ENCODE peak calls at places on chromosomes 11 and 22, in five cellular contexts. Y is GM12878, O is K562, J is SK-N-SH, V is HepG2. S is an unnamed sample.

GRCh38 chr22:44211946-44212930 is 31.5 kb downstream of the PARVG start:
- DNase-seq in Y (no peak), O (peak; percentile 1), J (peak; percentile 25), V (no peak), S (no peak)

GRCh38 chr11:46618789-46619188 is 1.4 kb downstream of the ATG13 start:
- DNase-seq in Y (no peak), O (no peak), J (no peak), V (no peak), S (no peak)

GRCh38 chr11:127859941-127860354 is 727.4 kb downstream of the ETS1 start:
- DNase-seq in Y (no peak), O (no peak), J (no peak), V (no peak), S (no peak)

GRCh38 chr22:47143249-47143938 is 380.9 kb downstream of the TBC1D22A start:
- DNase-seq in Y (no peak), O (no peak), J (no peak), V (no peak), S (no peak)

GRCh38 chr11:1502971-1503707 is 16.6 kb upstream of the MOB2 start:
- DNase-seq in Y (no peak), O (no peak), J (peak; percentile 84), V (no peak), S (no peak)

GRCh38 chr22:32034275-32034674 is 8.8 kb upstream of the SLC5A1 start:
- DNase-seq in Y (no peak), O (no peak), J (no peak), V (no peak), S (no peak)

GRCh38 chr11:69120096-69120875 is 35.4 kb upstream of the SMIM38 start:
- DNase-seq in Y (no peak), O (no peak), J (no peak), V (no peak), S (no peak)

GRCh38 chr11:118928870-118929495 is 3.3 kb upstream of the BCL9L start:
- DNase-seq in Y (no peak), O (peak; percentile 70), J (peak; percentile 80), V (peak; percentile 36), S (no peak)

GRCh38 chr22:50205781-50206569 is 5.2 kb downstream of the SELENOO start:
- DNase-seq in Y (no peak), O (no peak), J (no peak), V (no peak), S (no peak)

GRCh38 chr11:26027887-26028286 is 304.0 kb upstream of the ANO3 start:
- DNase-seq in Y (no peak), O (no peak), J (no peak), V (no peak), S (no peak)

GRCh38 chr11:95229199-95230053 is 1.6 kb downstream of the SESN3 start:
- DNase-seq in Y (no peak), O (no peak), J (peak; percentile 14), V (no peak), S (no peak)

GRCh38 chr22:19730662-19731360 is 7.5 kb downstream of the GP1BB start:
- DNase-seq in Y (no peak), O (peak; percentile 98), J (peak; percentile 96), V (peak; percentile 78), S (peak; percentile 50)

GRCh38 chr11:75338516-75339218 is 12.8 kb downstream of the ARRB1 start:
- DNase-seq in Y (no peak), O (no peak), J (peak; percentile 52), V (no peak), S (no peak)

GRCh38 chr22:45129703-45130524 is 33.8 kb upstream of the NUP50 start:
- DNase-seq in Y (no peak), O (no peak), J (no peak), V (no peak), S (no peak)

GRCh38 chr11:118170892-118171273 is 5.6 kb downstream of the SCN2B start:
- DNase-seq in Y (no peak), O (no peak), J (no peak), V (no peak), S (no peak)

DNA sequence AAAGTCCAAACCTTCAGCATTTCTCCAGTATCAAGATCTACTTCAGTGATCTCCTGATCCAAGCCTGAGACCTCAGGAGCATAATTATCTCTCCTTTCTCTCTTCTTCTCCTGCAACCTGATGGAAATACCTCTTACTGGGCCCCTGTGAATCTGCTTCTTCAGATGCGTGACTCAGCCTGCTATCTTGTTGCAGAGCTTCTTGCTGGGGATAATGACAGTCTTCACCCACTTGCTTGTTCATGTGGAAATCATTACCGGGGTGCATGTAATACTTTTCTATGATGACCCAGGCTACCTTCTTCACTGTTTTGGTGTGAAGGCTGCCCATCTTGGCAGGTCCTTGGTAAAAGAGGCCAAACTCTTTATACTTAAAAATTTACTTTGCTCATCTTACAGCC is 140.0 kb upstream of the POU2AF2 start:
- DNase-seq in Y (no peak), O (no peak), J (no peak), V (no peak), S (no peak)
- TF ChIP-seq ZBTB33 in Y (no peak), O (no peak), J (no peak), V (no peak), S (no peak)

DNA sequence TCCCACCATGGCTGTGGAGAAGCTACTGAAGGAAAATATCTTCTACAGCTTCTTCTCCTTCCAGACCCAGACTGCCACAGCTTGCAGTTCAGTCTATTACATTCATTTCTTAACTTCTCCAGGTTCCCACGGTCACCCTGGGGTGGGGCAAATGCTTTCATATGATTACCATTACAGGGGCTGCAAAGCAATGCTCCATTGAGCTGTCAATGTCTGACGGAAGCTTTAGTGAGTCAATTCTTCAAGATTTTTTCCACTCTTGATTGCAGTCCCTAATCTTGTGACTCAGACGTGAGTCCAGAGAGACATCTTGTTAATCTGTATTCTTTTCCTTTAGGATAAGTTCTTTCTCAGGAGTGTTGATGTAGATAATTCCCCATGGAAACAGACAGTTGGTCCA is 233.4 kb upstream of the DDI1 start:
- DNase-seq in Y (no peak), O (no peak), J (no peak), V (no peak), S (no peak)
- TF ChIP-seq ZBTB33 in Y (no peak), O (no peak), J (no peak), V (no peak), S (no peak)

GRCh38 chr22:49053574-49053973 is 774.1 kb downstream of the BRD1 start:
- DNase-seq in Y (no peak), O (no peak), J (no peak), V (no peak), S (no peak)

GRCh38 chr22:49055406-49055805 is 772.3 kb downstream of the BRD1 start:
- DNase-seq in Y (no peak), O (no peak), J (no peak), V (no peak), S (no peak)

GRCh38 chr22:49062155-49063039 is 765.3 kb downstream of the BRD1 start:
- DNase-seq in Y (no peak), O (no peak), J (no peak), V (no peak), S (no peak)

GRCh38 chr22:49056301-49056700 is 771.4 kb downstream of the BRD1 start:
- DNase-seq in Y (no peak), O (no peak), J (no peak), V (no peak), S (no peak)

DNA sequence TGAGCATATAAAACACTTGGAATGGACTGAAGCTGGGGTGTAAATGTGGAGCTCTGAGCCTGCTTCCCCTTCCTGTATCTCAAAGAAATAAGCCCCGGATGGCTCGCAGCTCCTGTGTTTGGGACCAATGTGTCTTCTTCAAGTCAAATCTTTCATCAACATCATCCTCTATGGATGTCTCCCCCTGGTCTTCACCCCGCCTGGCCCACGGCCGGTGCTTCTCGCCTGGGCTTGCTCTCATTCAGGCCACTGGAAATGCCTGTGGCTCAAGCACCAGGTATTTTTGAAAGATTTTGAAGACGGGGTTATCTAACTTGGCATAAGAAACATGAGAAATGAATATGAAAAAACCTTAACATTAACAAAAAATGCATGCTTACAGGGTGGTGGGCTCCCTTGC is 769.8 kb downstream of the BRD1 start:
- DNase-seq in Y (no peak), O (no peak), J (no peak), V (no peak), S (no peak)
- TF ChIP-seq ZBTB33 in Y (no peak), O (no peak), J (no peak), V (no peak), S (no peak)

GRCh38 chr11:10605941-10606381 is 37.5 kb upstream of the LYVE1 start:
- DNase-seq in Y (no peak), O (peak; percentile 46), J (no peak), V (peak; percentile 8), S (no peak)
- TF ChIP-seq ZBTB33 in Y (no peak), O (no peak), J (no peak), V (no peak), S (no peak)